ENCODE peak calls at places on chromosome 13, in five cellular contexts. R is transverse colon, H is H1, Z is breast epithelium, I is HepG2. W is an unnamed sample.

GRCh38 chr13:66362485-66362884 is 867.7 kb downstream of the PCDH9 start:
- DNase-seq in H (no peak), Z (no peak), R (no peak), I (no peak), W (no peak)

GRCh38 chr13:24911135-24911524 is 147.2 kb downstream of the RNF17 start:
- DNase-seq in R (no peak), Z (no peak), I (no peak), H (no peak), W (no peak)

GRCh38 chr13:111359930-111360329 is 39.5 kb downstream of the TEX29 start:
- DNase-seq in R (no peak), Z (no peak), I (no peak), H (no peak), W (no peak)

GRCh38 chr13:98975822-98976261 is 2.0 kb downstream of the DOCK9 start:
- DNase-seq in R (no peak), H (no peak), Z (no peak), I (no peak), W (no peak)

GRCh38 chr13:41694902-41695301 is 237.6 kb downstream of the RGCC start:
- DNase-seq in Z (no peak), R (peak; percentile 25), I (no peak), H (no peak), W (no peak)

GRCh38 chr13:96089749-96090239 is at the start of gene HS6ST3:
- DNase-seq in H (no peak), I (no peak), Z (no peak), R (no peak), W (no peak)

GRCh38 chr13:76600086-76600485 is 286.1 kb downstream of the KCTD12 start:
- DNase-seq in Z (no peak), I (no peak), R (no peak), H (no peak), W (no peak)

GRCh38 chr13:32253911-32254399 is 61.2 kb downstream of the ZAR1L start:
- DNase-seq in R (no peak), H (no peak), Z (no peak), I (no peak), W (no peak)

GRCh38 chr13:62747629-62748028 is 1332.0 kb upstream of the PCDH20 start:
- DNase-seq in I (no peak), H (no peak), R (no peak), Z (no peak), W (no peak)

DNA sequence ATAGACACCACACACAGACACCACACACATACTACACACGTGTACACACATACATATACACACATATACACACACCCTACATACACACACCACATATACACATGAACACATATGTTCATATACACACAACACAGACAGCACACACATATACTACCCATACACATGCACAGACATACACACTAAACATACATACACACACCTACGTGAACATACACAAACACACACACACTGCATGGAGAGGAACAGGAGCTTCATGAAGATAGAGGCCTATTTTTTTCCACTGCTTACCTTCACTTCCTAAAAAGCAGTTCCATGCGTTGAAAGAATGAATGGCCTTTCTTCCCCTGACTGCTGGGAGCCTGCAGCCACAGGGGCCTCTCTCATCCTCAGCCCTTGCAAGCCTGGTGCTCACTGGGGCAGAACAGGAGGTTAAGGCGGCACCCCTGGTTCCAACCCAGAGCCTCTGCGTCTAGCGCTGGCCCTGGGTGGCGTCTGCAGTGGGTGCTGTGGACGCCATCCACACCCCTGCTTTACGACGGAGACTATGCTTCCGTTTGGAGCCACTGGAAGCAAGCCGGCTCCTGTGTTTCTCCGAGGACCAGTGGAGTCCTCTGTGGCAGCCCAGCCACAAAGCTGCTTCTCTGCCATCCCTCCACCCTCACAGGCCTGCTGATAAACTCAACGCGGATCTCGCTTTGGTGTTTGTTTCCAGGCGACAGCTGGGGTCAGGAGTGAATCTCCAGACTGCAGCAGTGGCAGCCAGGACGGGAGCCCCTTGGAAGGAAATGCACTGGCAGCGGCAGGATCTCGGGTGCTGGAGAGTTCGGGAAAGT is 1.9 kb upstream of the RASA3 start:
- DNase-seq in Z (no peak), H (no peak), I (no peak), R (no peak), W (peak; percentile 87)
- TF ChIP-seq POLR2A in Z (no peak), H (no peak), I (no peak), R (no peak), W (no peak)

GRCh38 chr13:29943301-29944085 is 93.1 kb upstream of the UBL3 start:
- DNase-seq in H (no peak), R (no peak), I (no peak), Z (no peak), W (no peak)
- TF ChIP-seq POLR2AphosphoS5 in H (no peak), R (no peak), I (no peak), Z (no peak), W (no peak)

DNA sequence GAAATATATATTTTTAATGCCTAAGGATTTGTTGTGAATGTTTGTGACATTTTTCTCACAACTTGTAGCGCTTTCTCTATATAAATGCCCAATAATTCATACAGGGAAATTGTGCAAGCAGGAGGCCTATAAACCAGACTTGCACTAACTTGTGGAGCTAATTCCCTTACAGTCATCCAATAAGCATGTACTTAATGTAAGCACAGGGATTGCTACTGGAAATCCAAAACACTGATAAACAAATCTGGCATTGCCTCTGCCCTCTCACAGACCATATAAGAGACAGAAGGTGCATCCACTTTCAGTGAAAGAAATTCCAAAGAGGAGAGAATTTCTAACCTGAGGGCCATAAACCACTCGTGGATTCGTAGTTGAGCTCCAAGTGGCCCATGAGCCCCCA is 518.8 kb downstream of the MYO16 start:
- DNase-seq in R (no peak), I (no peak), Z (no peak), H (no peak), W (no peak)
- H3K27ac ChIP-seq in R (peak overlapping the region; percentile 37), I (no peak overlapping the region), Z (no peak overlapping the region), H (no peak overlapping the region), W (no peak overlapping the region)

GRCh38 chr13:113122571-113123225 is at the start of gene F10:
- DNase-seq in R (peak; percentile 78), H (peak; percentile 68), Z (no peak), I (peak; percentile 95), W (peak; percentile 64)
- TF ChIP-seq POLR2A in R (no peak), H (no peak), Z (no peak), I (peak; percentile 92), W (no peak)

GRCh38 chr13:107025991-107026390 is 458.1 kb upstream of the ARGLU1 start:
- DNase-seq in I (no peak), Z (peak; percentile 54), H (no peak), R (no peak), W (no peak)
- TF ChIP-seq POLR2AphosphoS5 in I (no peak), Z (no peak), H (no peak), R (no peak), W (no peak)

DNA sequence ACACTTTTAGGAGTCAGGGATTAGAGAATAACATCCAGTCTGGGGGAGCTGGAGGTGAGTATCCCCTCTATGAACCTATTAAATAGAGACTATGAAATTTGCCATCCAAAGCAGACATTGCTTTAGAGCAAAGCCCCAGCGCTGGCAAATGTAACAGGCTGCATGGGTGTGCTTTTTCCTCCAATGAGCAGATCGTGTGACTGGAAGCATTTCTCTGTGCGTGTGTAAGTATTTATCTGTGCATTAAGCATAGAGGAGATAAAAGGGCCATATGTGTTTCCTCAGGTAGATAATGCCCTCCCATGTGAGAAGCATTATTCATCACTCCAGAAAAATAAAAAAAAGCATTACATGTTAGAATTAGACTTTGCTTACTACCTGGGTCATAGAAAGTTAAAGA is 924 bp downstream of the TNFSF13B start:
- DNase-seq in R (no peak), I (no peak), Z (no peak), H (no peak), W (peak; percentile 68)
- H3K27ac ChIP-seq in R (peak overlapping the region; percentile 45), I (no peak overlapping the region), Z (peak overlapping the region; percentile 54), H (no peak overlapping the region), W (peak overlapping the region; percentile 93)

DNA sequence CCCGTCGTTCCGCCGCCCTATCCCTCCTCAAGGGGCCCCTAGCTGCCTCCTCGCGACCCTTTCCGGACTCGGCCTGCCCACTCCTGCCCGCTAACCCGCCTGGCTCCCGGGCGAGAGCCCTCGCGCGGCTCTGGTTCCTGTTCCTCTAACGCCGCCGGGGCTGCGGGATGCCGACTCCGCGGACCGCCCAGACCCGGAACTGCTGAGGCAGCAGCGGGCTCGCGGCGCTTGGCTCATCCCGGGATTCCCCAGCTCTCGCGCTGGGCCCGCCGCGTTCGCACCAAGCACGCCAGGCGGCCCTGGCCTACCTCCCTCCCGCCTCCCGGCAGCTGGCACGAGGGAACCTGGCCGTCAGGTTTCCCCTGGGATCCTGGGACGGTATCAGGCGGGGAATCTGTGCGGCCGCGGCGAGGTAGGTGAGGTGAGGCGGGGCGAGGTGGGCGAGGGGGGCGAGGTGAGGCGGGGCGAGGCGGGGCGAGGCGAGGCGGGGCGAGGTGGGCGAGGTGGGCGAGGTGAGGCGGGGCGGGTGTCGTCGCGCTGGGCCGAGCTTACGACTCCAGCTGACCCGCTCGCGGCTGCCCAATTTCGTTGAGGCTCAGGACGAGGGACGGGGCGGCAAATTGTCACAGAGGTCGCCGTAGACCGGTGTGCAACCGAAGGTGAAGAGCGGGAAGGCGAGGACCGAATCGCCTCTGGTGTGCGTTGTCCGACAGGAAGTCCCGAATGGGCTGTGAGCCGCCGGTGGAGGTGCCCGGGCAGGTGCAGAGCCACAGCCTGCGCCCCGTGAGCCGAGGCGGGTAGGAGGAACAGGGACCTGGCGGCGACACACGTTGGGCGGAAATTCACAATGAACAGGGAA is at the start of the genes CCDC122 and LACC1:
- DNase-seq in H (peak; percentile 87), Z (peak; percentile 77), R (peak; percentile 88), I (peak; percentile 38), W (peak; percentile 97)
- TF ChIP-seq POLR2A in H (peak; percentile 76), Z (peak; percentile 60), R (peak; percentile 95), I (peak; percentile 61), W (peak; percentile 75)

DNA sequence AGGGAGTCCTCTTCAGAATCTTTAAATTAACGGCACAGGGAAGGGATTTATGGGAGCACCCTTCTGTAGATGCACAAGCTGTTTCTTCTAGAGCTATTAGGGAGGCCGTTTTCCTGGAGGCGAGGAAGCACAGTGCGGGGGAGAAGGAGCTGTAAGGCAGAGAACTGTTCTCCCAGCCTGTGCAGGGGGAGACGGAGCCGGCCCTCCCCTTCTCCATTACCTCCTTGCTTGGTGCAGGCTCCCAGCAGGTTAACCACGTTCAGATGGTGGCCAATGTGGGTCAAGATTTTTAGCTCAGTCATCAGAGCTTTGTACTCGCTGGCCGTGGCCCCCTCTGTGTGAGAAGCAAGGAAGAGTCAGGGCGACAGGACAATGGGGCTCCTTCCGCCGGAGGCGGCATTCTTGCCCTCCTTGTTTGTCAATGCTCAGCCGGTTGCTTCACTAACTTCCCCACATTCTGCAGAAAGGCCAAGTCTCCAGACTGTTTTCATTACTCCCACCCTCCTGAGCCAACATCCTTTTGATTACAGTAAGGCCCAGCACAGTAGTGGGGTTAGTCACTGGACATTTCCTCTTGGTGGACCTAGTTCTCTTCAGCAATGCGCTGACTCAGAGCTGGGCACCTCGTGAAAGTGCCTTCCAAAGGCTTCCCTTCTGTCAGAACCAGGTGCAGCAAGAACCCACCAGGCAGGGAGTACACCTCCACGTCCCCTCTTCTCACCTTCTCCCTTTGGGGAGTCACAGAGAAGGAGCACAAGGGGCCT is 165.4 kb downstream of the FLT1 start:
- DNase-seq in I (no peak), Z (no peak), H (no peak), R (no peak), W (no peak)
- TF ChIP-seq POLR2AphosphoS5 in I (no peak), Z (no peak), H (no peak), R (no peak), W (no peak)

GRCh38 chr13:113415825-113416224 is 37.5 kb downstream of the ADPRHL1 start:
- DNase-seq in I (no peak), H (no peak), Z (no peak), R (no peak), W (no peak)
- H3K27ac ChIP-seq in I (no peak overlapping the region), H (no peak overlapping the region), Z (no peak overlapping the region), R (no peak overlapping the region), W (no peak overlapping the region)

W was measured in spleen.